ENCODE peak calls at places on chromosome 1, in seven cellular contexts. Y is HT1080, P is neural crest cell, N is prostate gland, R is dorsolateral prefrontal cortex, X is D341Med, B is amniotic epithelial cell. H is an unnamed sample.
A peak's percentile ranks its signal among the peaks of the same experiment; 100 is the strongest.

GRCh38 chr1:170032531-170033295 is 41.8 kb downstream of the KIFAP3 start:
- DNase-seq in Y (no peak), P (no peak), N (no peak), R (no peak), X (no peak), B (peak; percentile 7), H (no peak)

GRCh38 chr1:44464361-44464760 is 59.3 kb downstream of the RNF220 start:
- DNase-seq in Y (peak; percentile 60), P (no peak), N (no peak), R (no peak), X (no peak), B (no peak), H (no peak)

GRCh38 chr1:210882414-210883221 is 251.3 kb downstream of the KCNH1 start:
- DNase-seq in Y (peak; percentile 95), P (no peak), N (no peak), R (no peak), X (no peak), B (peak; percentile 84), H (no peak)

GRCh38 chr1:38858833-38859560 is 575 bp downstream of the RRAGC start:
- DNase-seq in Y (peak; percentile 51), P (no peak), N (peak; percentile 51), R (peak; percentile 48), X (peak; percentile 54), B (peak; percentile 54), H (no peak)

GRCh38 chr1:182380199-182380598 is 11.4 kb downstream of the GLUL start:
- DNase-seq in Y (no peak), P (no peak), N (no peak), R (no peak), X (no peak), B (no peak), H (no peak)

GRCh38 chr1:1757422-1758058 is 20.7 kb downstream of the NADK start:
- DNase-seq in Y (no peak), P (no peak), N (no peak), R (no peak), X (no peak), B (no peak), H (no peak)

GRCh38 chr1:2174348-2175054 is 20.1 kb downstream of the FAAP20 start:
- DNase-seq in Y (peak; percentile 64), P (peak; percentile 67), N (peak; percentile 55), R (no peak), X (peak; percentile 91), B (peak; percentile 31), H (no peak)

GRCh38 chr1:225423518-225423855 is 4.4 kb downstream of the LBR start:
- DNase-seq in Y (no peak), P (no peak), N (no peak), R (no peak), X (no peak), B (no peak), H (no peak)

GRCh38 chr1:184025242-184025675 is 12.3 kb downstream of the COLGALT2 start:
- DNase-seq in Y (peak; percentile 81), P (no peak), N (peak; percentile 62), R (no peak), X (no peak), B (peak; percentile 56), H (no peak)

GRCh38 chr1:184823080-184823479 is 68.4 kb upstream of the EDEM3 start:
- DNase-seq in Y (no peak), P (no peak), N (no peak), R (no peak), X (no peak), B (peak; percentile 90), H (no peak)

GRCh38 chr1:104331763-104332162 is 582.1 kb downstream of the AMY1C start:
- DNase-seq in Y (no peak), P (no peak), N (no peak), R (no peak), X (no peak), B (no peak), H (no peak)

GRCh38 chr1:198201956-198202784 is 45.4 kb downstream of the NEK7 start:
- DNase-seq in Y (no peak), P (no peak), N (no peak), R (no peak), X (no peak), B (no peak), H (no peak)

GRCh38 chr1:107817909-107818308 is 147.1 kb downstream of the VAV3 start:
- DNase-seq in Y (no peak), P (no peak), N (no peak), R (no peak), X (no peak), B (no peak), H (no peak)

GRCh38 chr1:42680921-42681683 is 1.1 kb upstream of the YBX1 start:
- DNase-seq in Y (peak; percentile 20), P (no peak), N (no peak), R (no peak), X (no peak), B (peak; percentile 35), H (no peak)

GRCh38 chr1:208203848-208204609 is 40.2 kb downstream of the PLXNA2 start:
- DNase-seq in Y (no peak), P (no peak), N (no peak), R (no peak), X (no peak), B (peak; percentile 66), H (no peak)

H was measured in substantia nigra.